ENCODE peak calls at places on chromosome 4, in eight cellular contexts. G, S, C, K, O, N, Z and B are unnamed samples.

GRCh38 chr4:86223472-86223871 is 136.4 kb downstream of the MAPK10 start:
- DNase-seq in S (no peak), K (peak; percentile 14), N (peak; percentile 63), C (no peak), G (no peak), Z (peak; percentile 24), O (peak; percentile 46), B (peak; percentile 63)

GRCh38 chr4:41216294-41217019 is 2.1 kb upstream of the APBB2 start:
- DNase-seq in O (peak; percentile 75), S (no peak), G (peak; percentile 51), K (peak; percentile 91), N (peak; percentile 65), C (peak; percentile 37), Z (peak; percentile 67), B (peak; percentile 87)

GRCh38 chr4:101475246-101475645 is 127.9 kb upstream of the PPP3CA start:
- DNase-seq in O (no peak), S (no peak), Z (no peak), N (no peak), G (no peak), K (no peak), C (no peak), B (no peak)

GRCh38 chr4:54872246-54872645 is 214.5 kb downstream of the KIT start:
- DNase-seq in S (no peak), O (peak; percentile 16), C (no peak), Z (no peak), K (no peak), N (peak; percentile 3), G (peak; percentile 10), B (peak; percentile 3)

GRCh38 chr4:48445704-48446103 is 37.4 kb upstream of the SLC10A4 start:
- DNase-seq in G (no peak), O (peak; percentile 19), S (no peak), C (no peak), K (peak; percentile 30), N (peak; percentile 33), Z (no peak), B (peak; percentile 17)

GRCh38 chr4:120052840-120053239 is 13.8 kb downstream of the MAD2L1 start:
- DNase-seq in C (no peak), G (peak; percentile 97), Z (no peak), O (peak; percentile 96), S (peak; percentile 49), K (peak; percentile 71), N (peak; percentile 98), B (peak; percentile 99)

GRCh38 chr4:34422472-34422871 is 1821.8 kb downstream of the ARAP2 start:
- DNase-seq in Z (no peak), N (peak; percentile 46), C (no peak), O (peak; percentile 22), G (peak; percentile 14), S (no peak), K (peak; percentile 8), B (peak; percentile 3)

GRCh38 chr4:186074189-186074588 is 5.2 kb downstream of the TLR3 start:
- DNase-seq in S (no peak), C (no peak), N (no peak), O (no peak), K (no peak), Z (no peak), G (no peak), B (no peak)

GRCh38 chr4:150976478-150977118 is 38.5 kb downstream of the LRBA start:
- DNase-seq in O (no peak), C (no peak), S (no peak), Z (peak; percentile 17), G (no peak), K (no peak), N (no peak), B (no peak)

GRCh38 chr4:40323866-40324265 is 11.3 kb upstream of the CHRNA9 start:
- DNase-seq in O (no peak), G (no peak), N (peak; percentile 24), C (no peak), K (no peak), Z (peak; percentile 17), S (no peak), B (no peak)

GRCh38 chr4:190121759-190122158 is 51.8 kb upstream of the DUX4 start:
- DNase-seq in N (no peak), S (no peak), C (no peak), O (no peak), G (no peak), Z (no peak), K (no peak), B (no peak)

GRCh38 chr4:81493895-81494490 is 22.3 kb upstream of the RASGEF1B start:
- DNase-seq in Z (no peak), K (no peak), G (no peak), O (no peak), C (no peak), N (no peak), S (no peak), B (no peak)

GRCh38 chr4:145703850-145704528 is 24.0 kb downstream of the C4orf51 start:
- DNase-seq in K (peak; percentile 17), N (no peak), O (no peak), S (no peak), Z (no peak), C (no peak), G (no peak), B (no peak)

GRCh38 chr4:84691170-84691691 is 108.3 kb downstream of the CDS1 start:
- DNase-seq in S (peak; percentile 67), O (peak; percentile 97), G (peak; percentile 86), K (no peak), Z (no peak), N (peak; percentile 97), C (no peak), B (peak; percentile 93)

GRCh38 chr4:38062088-38062893 is 102.1 kb downstream of the PTTG2 start:
- DNase-seq in C (peak; percentile 83), Z (peak; percentile 63), N (peak; percentile 86), K (peak; percentile 86), G (peak; percentile 62), O (peak; percentile 79), S (no peak), B (peak; percentile 83)

GRCh38 chr4:114654607-114655006 is 56.0 kb downstream of the UGT8 start:
- DNase-seq in C (no peak), G (no peak), Z (no peak), N (no peak), O (no peak), K (peak; percentile 14), S (no peak), B (no peak)

GRCh38 chr4:147576084-147576483 is 41.1 kb upstream of the TMEM184C start:
- DNase-seq in C (no peak), Z (no peak), N (no peak), K (no peak), G (no peak), O (no peak), S (no peak), B (no peak)

GRCh38 chr4:18689308-18689915 is 667.9 kb upstream of the LCORL start:
- DNase-seq in N (peak; percentile 63), C (peak; percentile 41), Z (peak; percentile 26), K (peak; percentile 83), S (peak; percentile 7), G (peak; percentile 28), O (peak; percentile 74), B (peak; percentile 73)

GRCh38 chr4:38314663-38315062 is 349.3 kb upstream of the KLF3 start:
- DNase-seq in N (no peak), Z (no peak), C (peak; percentile 67), G (no peak), S (no peak), K (no peak), O (no peak), B (peak; percentile 87)

GRCh38 chr4:167715176-167715575 is 377.2 kb upstream of the ANXA10 start:
- DNase-seq in K (no peak), N (no peak), O (peak; percentile 47), C (no peak), Z (no peak), S (no peak), G (no peak), B (no peak)

GRCh38 chr4:109649872-109650271 is 53.4 kb downstream of the CASP6 start:
- DNase-seq in S (no peak), N (no peak), Z (no peak), C (no peak), O (no peak), K (no peak), G (no peak), B (no peak)

DNA sequence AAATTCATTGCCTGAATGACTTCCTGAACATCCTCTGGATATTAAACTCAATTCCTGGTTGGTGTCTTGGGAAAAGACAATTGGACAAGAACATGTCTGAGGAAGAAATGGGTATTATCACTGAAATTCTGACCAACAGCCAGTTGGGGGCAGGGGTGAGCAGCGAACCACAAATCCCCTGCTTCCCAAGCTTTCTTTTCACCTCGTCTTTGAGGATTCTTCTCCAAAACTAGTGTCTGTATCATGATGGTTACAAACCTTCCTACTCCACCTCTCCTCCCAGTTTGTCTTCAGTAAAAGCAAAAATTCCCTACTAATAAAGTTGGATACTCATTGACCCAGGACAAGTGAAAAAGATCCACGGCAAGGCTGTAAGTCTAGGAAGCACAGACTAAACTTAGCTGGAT is 48.3 kb upstream of the WDR1 start:
- DNase-seq in N (peak; percentile 52), S (no peak), G (peak; percentile 37), C (no peak), K (peak; percentile 63), Z (peak; percentile 68), O (peak; percentile 26), B (peak; percentile 63)
- TF ChIP-seq CTCF in N (peak; percentile 75), S (peak; percentile 60), G (peak; percentile 75), C (no peak), K (peak; percentile 64), Z (peak; percentile 88), O (peak; percentile 65), B (peak; percentile 54)

GRCh38 chr4:8306511-8307021 is 37.0 kb downstream of the HTRA3 start:
- DNase-seq in N (no peak), G (peak; percentile 5), O (no peak), C (no peak), Z (no peak), K (no peak), S (no peak), B (no peak)
- TF ChIP-seq CTCF in N (no peak), G (no peak), O (no peak), C (no peak), Z (no peak), K (no peak), S (no peak), B (no peak)

GRCh38 chr4:108172780-108173598 is 4.3 kb upstream of the LEF1 start:
- DNase-seq in O (peak; percentile 88), K (peak; percentile 82), N (peak; percentile 57), G (peak; percentile 35), Z (peak; percentile 85), S (no peak), C (no peak), B (no peak)
- TF ChIP-seq CTCF in O (no peak), K (peak; percentile 1), N (no peak), G (no peak), Z (no peak), S (no peak), C (no peak), B (no peak)

DNA sequence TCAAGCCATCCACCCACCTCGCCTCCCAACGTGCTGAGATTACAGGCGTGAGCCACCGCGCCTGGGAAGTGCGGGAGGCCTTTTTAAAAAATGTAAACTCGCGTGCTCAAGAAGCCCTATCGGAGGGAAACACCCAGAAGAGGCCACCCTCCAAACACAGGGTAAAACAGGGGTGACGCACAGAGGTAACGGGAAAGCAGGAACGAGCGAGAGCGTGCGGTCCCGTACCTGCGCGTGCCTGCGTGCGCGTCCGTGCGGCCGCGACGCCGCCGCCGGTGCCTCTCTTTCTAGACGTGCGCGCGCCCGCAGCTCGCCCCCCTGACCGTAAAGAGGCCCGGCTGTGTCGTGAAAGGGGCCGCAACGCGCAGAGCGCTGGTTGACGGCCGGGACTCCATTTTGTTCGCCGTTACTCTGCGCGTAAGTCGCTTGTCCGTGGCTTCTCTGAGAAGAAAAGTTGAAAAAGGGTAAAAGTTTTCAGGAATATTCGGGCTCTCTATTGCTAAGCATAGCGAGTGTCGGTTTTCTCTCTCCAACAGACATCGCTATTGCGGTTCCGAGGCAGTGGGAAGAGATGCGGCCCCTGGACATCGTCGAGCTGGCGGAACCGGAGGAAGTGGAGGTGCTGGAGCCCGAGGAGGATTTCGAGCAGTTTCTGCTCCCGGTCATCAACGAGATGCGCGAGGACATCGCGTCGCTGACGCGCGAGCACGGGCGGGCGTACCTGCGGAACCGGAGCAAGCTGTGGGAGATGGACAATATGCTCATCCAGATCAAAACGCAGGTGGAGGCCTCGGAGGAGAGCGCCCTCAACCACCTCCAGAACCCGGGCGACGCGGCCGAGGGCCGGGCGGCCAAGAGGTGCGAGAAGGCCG is at the start of gene MRFAP1:
- DNase-seq in G (peak; percentile 95), Z (peak; percentile 95), S (peak; percentile 69), N (peak; percentile 92), C (peak; percentile 94), K (peak; percentile 97), O (peak; percentile 97), B (peak; percentile 95)
- TF ChIP-seq CTCF in G (no peak), Z (no peak), S (no peak), N (no peak), C (no peak), K (no peak), O (no peak), B (no peak)